ENCODE peak calls at places on chromosomes 3 and 15, in six cellular contexts. N is AG04450; E is NCI-H1417; Z is activated T-cell treated with anti-CD3 and anti-CD28 coated beads for 4 hours; F is stimulated activated naive CD8-positive, alpha-beta T cell treated with anti-CD3 and anti-CD28 coated beads, Interleukin-15, Interleukin-2, amounts not matched to agents 100 U/mL and 50 U/mL, for 24 hours; Y is astrocyte of the spinal cord. G is an unnamed sample.

GRCh38 chr3:66398228-66399025 is 102.4 kb downstream of the LRIG1 start:
- DNase-seq in N (peak; percentile 65), E (no peak), Z (no peak), F (no peak), Y (no peak), G (no peak)

GRCh38 chr15:99504823-99505551 is 60.8 kb upstream of the MEF2A start:
- DNase-seq in N (no peak), E (no peak), Z (no peak), F (peak; percentile 44), Y (peak; percentile 44), G (peak; percentile 20)

GRCh38 chr3:176430244-176430893 is 766.9 kb downstream of the TBL1XR1 start:
- DNase-seq in N (peak; percentile 48), E (peak; percentile 22), Z (no peak), F (no peak), Y (peak; percentile 55), G (peak; percentile 36)

GRCh38 chr3:131705558-131706051 is 202.8 kb upstream of the MRPL3 start:
- DNase-seq in N (no peak), E (no peak), Z (no peak), F (no peak), Y (peak; percentile 56), G (peak; percentile 5)

GRCh38 chr3:131485116-131485515 is 17.7 kb downstream of the MRPL3 start:
- DNase-seq in N (no peak), E (no peak), Z (no peak), F (no peak), Y (peak; percentile 37), G (no peak)

GRCh38 chr3:52346623-52347530 is 30.8 kb downstream of the DNAH1 start:
- DNase-seq in N (peak; percentile 23), E (no peak), Z (no peak), F (no peak), Y (peak; percentile 46), G (peak; percentile 16)

GRCh38 chr3:177929310-177929709 is 606.9 kb upstream of the KCNMB2 start:
- DNase-seq in N (no peak), E (no peak), Z (no peak), F (no peak), Y (peak; percentile 15), G (peak; percentile 47)

GRCh38 chr15:96274698-96275097 is 55.8 kb upstream of the NR2F2 start:
- DNase-seq in N (no peak), E (no peak), Z (no peak), F (no peak), Y (no peak), G (no peak)

GRCh38 chr3:128112406-128112968 is 11.1 kb downstream of the RUVBL1 start:
- DNase-seq in N (peak; percentile 51), E (no peak), Z (peak; percentile 14), F (peak; percentile 19), Y (peak; percentile 91), G (peak; percentile 80)

GRCh38 chr15:98774756-98775497 is 126.6 kb downstream of the IGF1R start:
- DNase-seq in N (no peak), E (no peak), Z (no peak), F (no peak), Y (no peak), G (no peak)

GRCh38 chr3:50340404-50341329 is at the start of gene RASSF1:
- DNase-seq in N (no peak), E (no peak), Z (peak; percentile 46), F (peak; percentile 85), Y (no peak), G (no peak)

GRCh38 chr3:188194327-188194726 is 40.4 kb downstream of the LPP start:
- DNase-seq in N (no peak), E (no peak), Z (no peak), F (no peak), Y (peak; percentile 74), G (no peak)

GRCh38 chr3:85316252-85316651 is 357.5 kb downstream of the CADM2 start:
- DNase-seq in N (no peak), E (no peak), Z (no peak), F (no peak), Y (no peak), G (no peak)

GRCh38 chr3:110727056-110727455 is 344.6 kb upstream of the NECTIN3 start:
- DNase-seq in N (no peak), E (no peak), Z (no peak), F (no peak), Y (no peak), G (no peak)

GRCh38 chr3:9142346-9142745 is 107.1 kb downstream of the SRGAP3 start:
- DNase-seq in N (no peak), E (peak; percentile 29), Z (no peak), F (no peak), Y (no peak), G (no peak)

GRCh38 chr15:96047255-96047931 is 283.1 kb upstream of the NR2F2 start:
- DNase-seq in N (peak; percentile 76), E (no peak), Z (no peak), F (no peak), Y (peak; percentile 95), G (peak; percentile 91)

GRCh38 chr15:83300826-83301225 is 16.4 kb upstream of the BNC1 start:
- DNase-seq in N (no peak), E (no peak), Z (no peak), F (no peak), Y (no peak), G (no peak)

GRCh38 chr3:49013738-49014660 is 4.4 kb downstream of the DALRD3 start:
- DNase-seq in N (no peak), E (no peak), Z (no peak), F (peak; percentile 63), Y (no peak), G (no peak)

GRCh38 chr15:33621156-33621555 is 310.4 kb downstream of the RYR3 start:
- DNase-seq in N (no peak), E (no peak), Z (no peak), F (no peak), Y (no peak), G (no peak)

GRCh38 chr3:173191611-173192010 is 50.6 kb upstream of the SPATA16 start:
- DNase-seq in N (no peak), E (no peak), Z (no peak), F (no peak), Y (peak; percentile 38), G (no peak)